ENCODE peak calls at places on chromosomes 7 and 10, in ten cellular contexts. P is H1, R is GM12891, C is sigmoid colon, J is suprapubic skin, F is upper lobe of left lung, Y is GM12892, I is HCT116, D is spleen, E is GM12878. B is an unnamed sample.

GRCh38 chr10:93357680-93358079 is 124.5 kb downstream of the MYOF start:
- DNase-seq in P (no peak), R (no peak), C (no peak), J (no peak), F (no peak), Y (no peak), I (no peak), D (no peak), E (no peak), B (no peak)

GRCh38 chr10:97686301-97686961 is 610 bp downstream of the AVPI1 start:
- DNase-seq in P (no peak), R (no peak), C (no peak), J (no peak), F (no peak), Y (no peak), I (no peak), D (no peak), E (no peak), B (no peak)

GRCh38 chr10:7033031-7033430 is 377.8 kb downstream of the SFMBT2 start:
- DNase-seq in P (no peak), R (no peak), C (no peak), J (no peak), F (no peak), Y (no peak), I (no peak), D (no peak), E (no peak), B (no peak)

GRCh38 chr10:62778125-62778524 is 26.4 kb upstream of the ADO start:
- DNase-seq in P (no peak), R (no peak), C (no peak), J (no peak), F (no peak), Y (no peak), I (no peak), D (no peak), E (no peak), B (no peak)

GRCh38 chr10:98029149-98030092 is 1.0 kb downstream of the CRTAC1 start:
- DNase-seq in P (no peak), R (no peak), C (no peak), J (no peak), F (no peak), Y (no peak), I (no peak), D (no peak), E (no peak), B (no peak)

GRCh38 chr7:66379761-66380160 is 174.6 kb downstream of the TPST1 start:
- DNase-seq in P (no peak), R (no peak), C (no peak), J (no peak), F (no peak), Y (no peak), I (peak; percentile 32), D (no peak), E (no peak), B (no peak)

GRCh38 chr10:27451054-27451453 is 53.0 kb upstream of the RAB18 start:
- DNase-seq in P (no peak), R (no peak), C (no peak), J (no peak), F (no peak), Y (no peak), I (no peak), D (no peak), E (no peak), B (no peak)

GRCh38 chr10:60666221-60666620 is 112.1 kb upstream of the CDK1 start:
- DNase-seq in P (no peak), R (no peak), C (no peak), J (no peak), F (peak; percentile 71), Y (no peak), I (no peak), D (no peak), E (no peak), B (no peak)

GRCh38 chr7:70044064-70044463 is 445.8 kb downstream of the AUTS2 start:
- DNase-seq in P (no peak), R (no peak), C (no peak), J (no peak), F (no peak), Y (no peak), I (no peak), D (no peak), E (no peak), B (no peak)

GRCh38 chr10:101693701-101694055 is 1.3 kb downstream of the FBXW4 start:
- DNase-seq in P (no peak), R (no peak), C (no peak), J (no peak), F (no peak), Y (no peak), I (no peak), D (no peak), E (no peak), B (no peak)

GRCh38 chr7:30914611-30915601 is 3.3 kb downstream of the AQP1 start:
- DNase-seq in P (no peak), R (no peak), C (no peak), J (no peak), F (no peak), Y (no peak), I (peak; percentile 21), D (no peak), E (no peak), B (no peak)

GRCh38 chr10:110274072-110274627 is 30.6 kb downstream of the SMNDC1 start:
- DNase-seq in P (no peak), R (no peak), C (no peak), J (no peak), F (no peak), Y (no peak), I (no peak), D (no peak), E (peak; percentile 48), B (no peak)
- TF ChIP-seq POLR2A in P (no peak), R (no peak), C (no peak), J (no peak), F (no peak), Y (no peak), I (no peak), D (no peak), E (no peak), B (no peak)

DNA sequence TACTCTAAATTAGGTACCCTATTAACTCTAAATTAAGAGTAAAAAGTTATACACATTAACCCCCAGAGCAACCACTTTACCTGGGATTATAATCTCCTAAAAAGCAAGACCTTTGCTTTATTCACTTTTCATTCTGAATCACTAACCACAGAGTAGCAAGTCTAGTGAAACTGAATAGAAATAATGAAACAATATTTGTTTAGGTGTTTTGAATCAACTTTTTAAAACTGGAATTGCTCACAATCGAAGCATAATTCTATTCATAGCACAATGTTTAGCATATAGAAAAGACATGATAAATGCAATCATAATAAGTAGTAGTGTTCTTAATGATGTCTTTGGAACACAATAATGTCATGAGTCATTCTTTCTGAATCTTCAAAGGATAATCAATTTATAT is 37.0 kb upstream of the CASD1 start:
- DNase-seq in P (no peak), R (no peak), C (no peak), J (no peak), F (no peak), Y (no peak), I (no peak), D (no peak), E (no peak), B (no peak)
- TF ChIP-seq POLR2AphosphoS5 in P (no peak), R (no peak), C (no peak), J (no peak), F (no peak), Y (no peak), I (no peak), D (no peak), E (no peak), B (no peak)

GRCh38 chr7:134315679-134316538 is 821 bp downstream of the SLC35B4 start:
- DNase-seq in P (no peak), R (no peak), C (no peak), J (no peak), F (peak; percentile 22), Y (no peak), I (no peak), D (no peak), E (no peak), B (no peak)

GRCh38 chr7:134317434-134317833 is 704 bp upstream of the SLC35B4 start:
- DNase-seq in P (no peak), R (no peak), C (no peak), J (no peak), F (no peak), Y (no peak), I (no peak), D (no peak), E (no peak), B (no peak)

GRCh38 chr7:134320201-134320600 is 3.5 kb upstream of the SLC35B4 start:
- DNase-seq in P (no peak), R (no peak), C (no peak), J (no peak), F (no peak), Y (no peak), I (no peak), D (no peak), E (no peak), B (no peak)

GRCh38 chr7:134316539-134317344 is at the start of gene SLC35B4:
- DNase-seq in P (peak; percentile 98), R (peak; percentile 91), C (peak; percentile 98), J (peak; percentile 97), F (peak; percentile 99), Y (peak; percentile 91), I (peak; percentile 91), D (peak; percentile 99), E (peak; percentile 86), B (peak; percentile 93)

GRCh38 chr7:134318443-134318842 is 1.7 kb upstream of the SLC35B4 start:
- DNase-seq in P (no peak), R (no peak), C (no peak), J (no peak), F (no peak), Y (no peak), I (no peak), D (no peak), E (no peak), B (no peak)
- TF ChIP-seq POLR2A in P (no peak), R (no peak), C (no peak), J (no peak), F (no peak), Y (no peak), I (no peak), D (no peak), E (no peak), B (no peak)

GRCh38 chr7:149846436-149847046 is 8.4 kb downstream of the ZNF862 start:
- DNase-seq in P (no peak), R (no peak), C (peak; percentile 4), J (no peak), F (no peak), Y (no peak), I (no peak), D (no peak), E (peak; percentile 38), B (no peak)

GRCh38 chr7:149846021-149846420 is 7.8 kb downstream of the ZNF862 start:
- DNase-seq in P (no peak), R (no peak), C (peak; percentile 25), J (peak; percentile 46), F (no peak), Y (no peak), I (no peak), D (no peak), E (no peak), B (no peak)

GRCh38 chr7:149843566-149843965 is 5.4 kb downstream of the ZNF862 start:
- DNase-seq in P (no peak), R (no peak), C (peak; percentile 33), J (peak; percentile 44), F (no peak), Y (no peak), I (no peak), D (no peak), E (no peak), B (peak; percentile 9)

GRCh38 chr7:149844445-149844844 is 6.3 kb downstream of the ZNF862 start:
- DNase-seq in P (no peak), R (no peak), C (no peak), J (no peak), F (no peak), Y (no peak), I (no peak), D (no peak), E (no peak), B (peak; percentile 20)

GRCh38 chr7:149845257-149845980 is 7.2 kb downstream of the ZNF862 start:
- DNase-seq in P (no peak), R (no peak), C (peak; percentile 55), J (no peak), F (no peak), Y (no peak), I (no peak), D (no peak), E (no peak), B (no peak)
- TF ChIP-seq POLR2AphosphoS5 in P (no peak), R (no peak), C (no peak), J (no peak), F (no peak), Y (no peak), I (no peak), D (no peak), E (no peak), B (no peak)